ENCODE peak calls at places on chromosomes 1 and 21, in four cellular contexts. B, L, U and W are unnamed samples.

GRCh38 chr1:156498447-156499193 is 2.0 kb downstream of the MEF2D start:
- DNase-seq in B (peak; percentile 72), L (no peak), U (peak; percentile 62), W (peak; percentile 86)

GRCh38 chr1:8003431-8004112 is 22.5 kb downstream of the ERRFI1 start:
- DNase-seq in B (no peak), L (no peak), U (no peak), W (no peak)

GRCh38 chr21:33817663-33818433 is 97.8 kb downstream of the ATP5PO start:
- DNase-seq in B (no peak), L (no peak), U (peak; percentile 72), W (no peak)

GRCh38 chr1:178091986-178092745 is 1.7 kb upstream of the RASAL2 start:
- DNase-seq in B (peak; percentile 66), L (no peak), U (no peak), W (no peak)

GRCh38 chr21:18373631-18374030 is 30.0 kb downstream of the TMPRSS15 start:
- DNase-seq in B (no peak), L (no peak), U (no peak), W (no peak)

GRCh38 chr21:45069085-45069484 is 5.3 kb upstream of the ADARB1 start:
- DNase-seq in B (no peak), L (no peak), U (no peak), W (no peak)

GRCh38 chr21:34754690-34755647 is 86.2 kb downstream of the CLIC6 start:
- DNase-seq in B (no peak), L (no peak), U (peak; percentile 51), W (no peak)

GRCh38 chr1:227762231-227762911 is 27.1 kb downstream of the SNAP47 start:
- DNase-seq in B (peak; percentile 69), L (no peak), U (peak; percentile 90), W (peak; percentile 76)

GRCh38 chr1:203172184-203173115 is 3.2 kb downstream of the MYBPH start:
- DNase-seq in B (peak; percentile 32), L (no peak), U (peak; percentile 78), W (peak; percentile 51)

GRCh38 chr1:152118915-152119314 is 3.7 kb upstream of the TCHH start:
- DNase-seq in B (no peak), L (no peak), U (no peak), W (no peak)

GRCh38 chr1:243792401-243792800 is 57.6 kb downstream of the AKT3 start:
- DNase-seq in B (no peak), L (no peak), U (no peak), W (peak; percentile 50)

GRCh38 chr1:174007846-174008245 is 14.3 kb downstream of the RC3H1 start:
- DNase-seq in B (peak; percentile 48), L (no peak), U (no peak), W (no peak)

GRCh38 chr1:67052741-67053534 is 1.0 kb downstream of the SLC35D1 start:
- DNase-seq in B (peak; percentile 42), L (no peak), U (peak; percentile 71), W (peak; percentile 64)

GRCh38 chr21:21973806-21974205 is 975.6 kb downstream of the NCAM2 start:
- DNase-seq in B (no peak), L (no peak), U (no peak), W (no peak)

GRCh38 chr1:16342331-16343062 is 9.8 kb downstream of the FBXO42 start:
- DNase-seq in B (no peak), L (no peak), U (peak; percentile 68), W (no peak)

GRCh38 chr1:25641931-25642611 is 25.5 kb downstream of the MAN1C1 start:
- DNase-seq in B (peak; percentile 67), L (no peak), U (no peak), W (peak; percentile 8)

GRCh38 chr21:42624095-42624830 is 29.2 kb upstream of the PDE9A start:
- DNase-seq in B (no peak), L (no peak), U (no peak), W (no peak)

GRCh38 chr1:115463347-115463746 is 125.3 kb upstream of the NGF start:
- DNase-seq in B (no peak), L (no peak), U (no peak), W (no peak)

GRCh38 chr1:31397360-31398095 is 15.5 kb upstream of the SERINC2 start:
- DNase-seq in B (peak; percentile 38), L (no peak), U (no peak), W (no peak)

GRCh38 chr1:179034720-179035119 is 9.0 kb downstream of the FAM20B start:
- DNase-seq in B (peak; percentile 88), L (peak; percentile 77), U (no peak), W (peak; percentile 29)

GRCh38 chr1:226946285-226946684 is 6.2 kb downstream of the COQ8A start:
- DNase-seq in B (no peak), L (no peak), U (no peak), W (no peak)

GRCh38 chr1:202283991-202284390 is 57.7 kb downstream of the UBE2T start:
- DNase-seq in B (peak; percentile 74), L (no peak), U (no peak), W (peak; percentile 44)

GRCh38 chr1:3170566-3171453 is 101.8 kb downstream of the PRDM16 start:
- DNase-seq in B (no peak), L (no peak), U (peak; percentile 26), W (no peak)

GRCh38 chr1:155134858-155135415 is 715 bp upstream of the SLC50A1 start:
- DNase-seq in B (peak; percentile 97), L (no peak), U (peak; percentile 96), W (peak; percentile 96)

GRCh38 chr1:2228157-2228594 is at the start of gene SKI:
- DNase-seq in B (no peak), L (no peak), U (no peak), W (no peak)

GRCh38 chr21:41692216-41692615 is 74.6 kb downstream of the RIPK4 start:
- DNase-seq in B (no peak), L (no peak), U (no peak), W (no peak)

GRCh38 chr1:213993929-213994328 is 6.2 kb downstream of the PROX1 start:
- DNase-seq in B (no peak), L (no peak), U (no peak), W (no peak)

GRCh38 chr1:247293047-247293446 is 37.2 kb downstream of the VN1R5 start:
- DNase-seq in B (peak; percentile 72), L (no peak), U (no peak), W (no peak)

GRCh38 chr1:25003457-25004190 is 73.5 kb upstream of the RUNX3 start:
- DNase-seq in B (peak; percentile 23), L (no peak), U (no peak), W (no peak)

GRCh38 chr21:44784810-44785209 is 16.8 kb downstream of the UBE2G2 start:
- DNase-seq in B (no peak), L (no peak), U (no peak), W (no peak)

GRCh38 chr21:36175771-36176565 is 19.3 kb downstream of the DOP1B start:
- DNase-seq in B (no peak), L (no peak), U (no peak), W (no peak)

GRCh38 chr1:41109316-41110263 is 88.1 kb upstream of the SLFNL1 start:
- DNase-seq in B (peak; percentile 95), L (no peak), U (peak; percentile 79), W (peak; percentile 95)

GRCh38 chr1:78388275-78388674 is 102.5 kb upstream of the PTGFR start:
- DNase-seq in B (no peak), L (no peak), U (no peak), W (no peak)
- TF ChIP-seq FOS in B (no peak), L (no peak), U (no peak), W (no peak)

DNA sequence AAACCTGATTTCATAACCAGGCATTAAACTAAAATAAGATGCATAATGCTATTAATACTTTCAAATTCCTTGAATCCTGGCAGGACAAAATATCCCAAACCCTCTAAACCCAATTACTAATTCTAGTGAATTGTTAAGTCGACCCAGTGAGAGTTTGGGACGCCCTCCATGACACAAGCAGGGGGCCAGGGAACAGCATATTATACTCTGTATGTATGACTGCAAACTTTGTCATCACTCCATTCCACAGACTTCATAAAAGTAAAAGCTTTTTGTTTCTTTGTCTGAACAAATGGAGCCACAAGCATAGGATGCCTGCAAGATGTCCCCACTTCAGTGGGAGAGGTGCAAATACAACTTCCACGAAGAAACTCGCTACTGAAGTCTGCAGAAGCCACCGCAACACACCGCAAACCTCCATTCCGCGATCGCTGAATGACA is 1.2 kb downstream of the TP53BP2 start:
- DNase-seq in B (no peak), L (no peak), U (no peak), W (no peak)
- H3K27ac ChIP-seq in B (peak overlapping the region; percentile 95), L (no peak overlapping the region), U (peak overlapping the region; percentile 93), W (peak overlapping the region; percentile 99)

GRCh38 chr1:187078321-187078720 is 249.6 kb downstream of the PLA2G4A start:
- DNase-seq in B (no peak), L (no peak), U (no peak), W (no peak)

GRCh38 chr1:187074445-187075045 is 245.8 kb downstream of the PLA2G4A start:
- DNase-seq in B (no peak), L (no peak), U (peak; percentile 65), W (no peak)

GRCh38 chr1:187079330-187079729 is 250.6 kb downstream of the PLA2G4A start:
- DNase-seq in B (no peak), L (no peak), U (no peak), W (no peak)

GRCh38 chr1:187078916-187079315 is 250.2 kb downstream of the PLA2G4A start:
- DNase-seq in B (no peak), L (no peak), U (no peak), W (no peak)
- TF ChIP-seq FOS in B (no peak), L (no peak), U (no peak), W (no peak)

DNA sequence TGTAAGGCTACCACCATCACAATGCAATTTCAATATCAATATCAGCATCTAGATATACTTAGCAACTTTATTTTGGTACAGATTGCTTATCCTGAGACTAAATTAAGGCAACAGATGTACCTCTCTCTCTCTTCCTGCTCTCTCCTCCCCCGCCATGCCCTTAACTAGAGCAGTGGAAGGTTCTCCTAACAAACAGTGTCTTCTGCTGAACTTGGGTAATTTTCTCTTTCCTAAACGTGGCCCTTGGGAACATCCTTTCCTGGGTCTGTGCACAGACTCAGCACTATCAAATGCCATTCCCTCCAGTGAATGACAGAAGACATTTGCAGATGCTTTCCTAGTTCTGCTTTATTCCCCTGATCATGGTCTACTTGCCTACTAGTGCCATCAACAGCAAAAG is 85.6 kb upstream of the TTC39A start:
- DNase-seq in B (no peak), L (no peak), U (no peak), W (no peak)
- H3K27ac ChIP-seq in B (no peak overlapping the region), L (no peak overlapping the region), U (no peak overlapping the region), W (no peak overlapping the region)

DNA sequence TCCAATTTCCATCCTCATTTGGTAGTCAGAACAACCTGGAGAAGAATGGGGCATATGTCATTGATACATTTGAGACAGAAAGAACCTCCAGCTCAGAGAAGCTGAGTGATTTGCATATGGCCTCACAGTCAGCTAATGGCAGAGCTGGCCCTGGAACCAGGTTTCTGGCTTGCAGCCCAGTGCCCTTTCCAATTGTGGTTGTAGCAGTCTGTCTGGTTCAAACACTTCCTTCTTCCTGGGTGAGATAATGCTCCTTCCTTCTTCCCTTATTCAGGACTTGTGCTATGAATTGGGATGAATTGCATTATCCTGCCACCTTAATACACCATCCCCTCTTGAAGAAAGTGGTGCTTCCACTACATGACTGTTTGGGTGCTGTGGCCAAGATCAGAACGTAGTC is 24.2 kb downstream of the SLC5A9 start:
- DNase-seq in B (no peak), L (no peak), U (no peak), W (no peak)
- TF ChIP-seq FOS in B (no peak), L (no peak), U (no peak), W (no peak)